ENCODE peak calls at places on chromosomes 11 and 22, in nine cellular contexts. N, W, U, B, R, D, E, F and X are unnamed samples. For H3K27me3 and H3K9me3, the result is how much of the 10 kb centered on the place peaks cover.

GRCh38 chr11:43410394-43410793 is 51.7 kb downstream of the TTC17 start:
- DNase-seq in N (no peak), R (no peak), B (no peak), U (no peak), D (peak), F (no peak), E (no peak), W (no peak), X (peak)

GRCh38 chr22:37514526-37515051 is 4.6 kb downstream of the CARD10 start:
- DNase-seq in U (no peak), E (no peak), R (no peak), D (no peak), N (no peak), W (no peak), F (no peak), B (no peak), X (no peak)

GRCh38 chr11:21658654-21659193 is 534.2 kb upstream of the ANO5 start:
- DNase-seq in R (no peak), W (no peak), B (no peak), E (no peak), F (no peak), D (no peak), N (no peak), U (no peak), X (no peak)

GRCh38 chr22:22565991-22566390 is 6.9 kb upstream of the PRAME start:
- DNase-seq in R (no peak), U (no peak), B (no peak), W (no peak), E (peak), N (no peak), F (no peak), D (peak), X (no peak)

GRCh38 chr11:63613517-63614135 is 607 bp downstream of the PLAAT3 start:
- DNase-seq in B (no peak), E (no peak), W (no peak), U (peak), R (no peak), F (no peak), D (peak), N (peak), X (peak)

GRCh38 chr11:60924906-60925684 is 835 bp downstream of the TMEM132A start:
- DNase-seq in F (no peak), W (no peak), U (peak), N (no peak), R (no peak), E (no peak), B (no peak), D (no peak), X (no peak)

GRCh38 chr11:16572946-16573345 is 165.5 kb upstream of the C11orf58 start:
- DNase-seq in B (no peak), E (no peak), F (no peak), N (no peak), R (no peak), U (no peak), W (no peak), D (no peak), X (no peak)

GRCh38 chr11:96279421-96280290 is 63.3 kb downstream of the MAML2 start:
- DNase-seq in B (no peak), W (peak), U (no peak), D (peak), E (peak), F (no peak), R (no peak), N (no peak), X (peak)

GRCh38 chr22:42077486-42078125 is 1.9 kb upstream of the SMDT1 start:
- DNase-seq in B (no peak), W (no peak), R (no peak), D (no peak), U (no peak), E (no peak), N (no peak), F (no peak), X (no peak)

GRCh38 chr11:15309296-15309695 is 194.6 kb downstream of the INSC start:
- DNase-seq in N (no peak), U (no peak), F (no peak), W (no peak), R (no peak), B (no peak), D (no peak), E (peak), X (no peak)

GRCh38 chr22:40541300-40541699 is 95.2 kb downstream of the MRTFA start:
- DNase-seq in E (no peak), W (no peak), B (no peak), F (peak), U (no peak), R (peak), D (peak), N (no peak), X (no peak)

GRCh38 chr11:113623114-113623513 is 83.0 kb downstream of the TMPRSS5 start:
- DNase-seq in W (no peak), R (no peak), E (no peak), U (no peak), B (no peak), F (no peak), D (peak), N (no peak), X (no peak)

GRCh38 chr11:61516675-61517516 is 8.3 kb downstream of the LRRC10B start:
- DNase-seq in R (no peak), U (peak), E (peak), W (peak), N (peak), B (peak), F (no peak), D (peak), X (peak)

GRCh38 chr11:26551186-26551801 is 20.8 kb downstream of the MUC15 start:
- DNase-seq in N (no peak), F (no peak), W (no peak), E (peak), R (no peak), B (peak), U (no peak), D (peak), X (no peak)

GRCh38 chr22:23278883-23279675 is 98.8 kb downstream of the BCR start:
- DNase-seq in F (no peak), N (no peak), B (no peak), W (no peak), R (no peak), U (no peak), D (peak), E (no peak), X (peak)

DNA sequence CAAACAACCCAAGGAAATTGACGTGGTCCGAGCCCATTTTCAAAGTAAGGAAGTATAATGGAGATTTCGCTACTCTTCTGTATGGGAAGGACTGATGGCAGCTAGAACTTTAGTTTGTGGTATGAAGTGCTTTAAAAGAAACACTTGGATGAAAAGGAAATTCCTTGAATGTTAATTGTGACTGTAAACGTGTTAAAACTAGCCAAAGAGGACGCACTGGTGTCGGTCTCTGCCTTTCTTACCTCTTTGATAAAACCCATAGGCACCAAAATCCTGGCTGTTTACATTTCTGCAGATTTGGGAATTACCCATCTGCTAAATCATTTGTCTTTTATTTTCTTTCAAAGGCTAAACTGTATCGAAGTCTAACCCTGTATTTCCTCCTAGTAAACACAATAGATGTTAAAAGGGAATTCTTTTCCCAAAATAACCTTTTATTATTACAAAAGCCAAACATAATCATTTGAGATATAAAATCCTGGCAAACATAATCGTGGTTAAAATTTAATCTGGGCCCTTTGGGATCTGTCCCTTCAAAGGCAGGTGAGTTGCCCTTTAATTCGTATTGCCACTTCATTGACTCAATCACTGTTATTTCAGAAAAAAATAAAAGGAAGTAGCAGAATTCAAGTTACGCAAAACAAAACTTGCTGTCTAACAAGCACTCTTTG is 2.4 kb downstream of the RASSF10 start:
- DNase-seq in U (no peak), E (no peak), F (no peak), D (no peak), W (no peak), R (no peak), N (no peak), B (no peak), X (no peak)
- H3K27me3 ChIP-seq in U (under half), E (under half), F (under half), D (under half), W (under half), R (under half), N (under half), B (under half), X (under half)

DNA sequence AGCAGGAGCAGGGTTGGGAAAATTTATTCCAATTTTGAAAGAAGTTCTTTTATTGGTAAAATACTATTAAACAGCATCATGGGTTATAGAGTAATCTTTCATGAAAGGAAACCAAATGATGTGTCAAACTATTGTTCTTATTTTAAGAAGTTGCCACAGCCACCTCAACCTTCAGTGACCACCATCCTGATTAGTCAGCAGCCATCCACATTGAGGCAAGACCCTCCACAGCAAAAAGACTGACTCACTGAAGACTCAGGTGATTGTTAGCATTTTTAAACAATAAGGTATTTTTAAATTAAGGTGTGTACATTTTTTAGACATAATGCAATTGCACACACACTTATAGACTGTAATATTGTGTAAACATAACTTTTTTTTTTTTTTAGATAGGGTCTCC is 3.7 kb upstream of the HEPHL1 start:
- DNase-seq in U (no peak), B (no peak), R (no peak), D (peak), F (no peak), N (no peak), W (no peak), E (no peak), X (no peak)
- H3K9ac ChIP-seq in U (no peak), B (no peak), R (no peak), D (peak), F (no peak), N (no peak), W (no peak), E (no peak), X (no peak)

GRCh38 chr22:47354668-47355387 is 592.4 kb downstream of the TBC1D22A start:
- DNase-seq in E (no peak), F (no peak), B (no peak), U (no peak), W (no peak), N (no peak), D (no peak), R (no peak), X (no peak)
- H3K9me3 ChIP-seq in E (under half), F (under half), B (under half), U (under half), W (under half), N (half or more), D (under half), R (under half), X (under half)

GRCh38 chr11:69892237-69892985 is 73.2 kb upstream of the FGF3 start:
- DNase-seq in D (no peak), E (no peak), N (peak), U (peak), R (no peak), F (no peak), B (no peak), W (peak), X (no peak)

GRCh38 chr11:69891421-69892236 is 72.4 kb upstream of the FGF3 start:
- DNase-seq in B (no peak), E (peak), R (no peak), N (no peak), W (no peak), D (peak), U (no peak), F (no peak), X (peak)

GRCh38 chr11:69893631-69894030 is 74.4 kb upstream of the FGF3 start:
- DNase-seq in F (no peak), W (no peak), B (no peak), U (no peak), D (no peak), E (no peak), R (no peak), N (no peak), X (no peak)

GRCh38 chr11:69894126-69895047 is 75.2 kb upstream of the FGF3 start:
- DNase-seq in R (no peak), B (no peak), E (no peak), W (no peak), D (peak), F (no peak), N (no peak), U (no peak), X (no peak)

DNA sequence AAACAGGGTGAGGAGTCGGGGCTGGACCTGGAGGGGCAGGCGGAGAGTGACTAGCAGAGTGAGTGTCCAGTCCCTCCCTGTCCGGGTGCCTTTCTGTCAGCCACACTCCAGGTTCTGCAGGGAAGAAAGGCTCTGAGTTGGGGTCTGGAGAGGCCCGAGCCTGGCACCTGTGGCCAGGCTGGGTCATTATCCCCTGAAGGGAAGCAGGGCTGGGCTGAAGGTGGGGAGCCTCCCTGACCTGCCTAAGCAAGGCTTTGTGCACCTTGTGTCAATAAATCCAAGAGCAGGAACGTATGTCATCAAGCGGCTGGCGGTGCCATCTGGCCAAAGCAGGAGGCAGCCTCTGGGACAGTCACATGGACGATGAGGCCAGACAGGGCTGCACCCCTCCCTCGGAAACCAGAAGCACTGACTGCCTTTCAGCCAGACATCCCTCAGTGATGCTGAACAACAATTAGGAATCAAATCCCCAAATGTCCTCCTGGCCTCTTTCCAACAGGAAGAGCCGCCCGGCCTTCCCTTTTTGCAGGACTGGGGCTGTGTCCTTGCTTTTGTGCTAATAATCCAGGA is 73.9 kb upstream of the FGF3 start:
- DNase-seq in F (no peak), R (no peak), D (peak), E (no peak), W (no peak), B (no peak), N (no peak), U (peak), X (peak)
- H3K27me3 ChIP-seq in F (under half), R (under half), D (under half), E (under half), W (under half), B (half or more), N (under half), U (under half), X (under half)

DNA sequence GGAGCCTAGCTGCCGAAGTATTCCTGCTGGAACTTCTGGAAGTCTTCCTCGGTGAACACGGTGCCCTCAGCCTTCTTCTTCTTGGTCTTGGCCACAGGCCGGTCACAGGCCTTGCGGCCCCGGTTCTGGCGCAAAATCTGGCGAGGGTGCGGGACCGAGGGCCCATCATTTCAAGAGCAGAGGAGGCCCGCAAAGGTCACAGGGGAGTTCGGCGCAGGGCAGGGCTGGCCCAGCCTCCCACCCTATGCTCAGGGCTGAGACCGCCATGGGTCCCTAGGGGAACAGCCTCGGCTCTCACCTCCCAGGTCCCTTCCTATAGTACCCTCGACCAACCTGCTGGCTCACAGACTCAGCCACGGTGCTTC is 3.1 kb downstream of the RPS19BP1 start:
- DNase-seq in E (no peak), F (no peak), N (no peak), W (no peak), D (no peak), U (no peak), B (no peak), R (no peak), X (peak)
- H3K9ac ChIP-seq in E (no peak), F (no peak), N (no peak), W (no peak), D (no peak), U (no peak), B (no peak), R (peak), X (no peak)

GRCh38 chr11:1299621-1300020 is 9.8 kb downstream of the TOLLIP start:
- DNase-seq in D (no peak), N (peak), B (no peak), R (no peak), U (no peak), E (no peak), W (no peak), F (no peak), X (peak)
- H3K9me3 ChIP-seq in D (under half), N (under half), B (under half), R (under half), U (under half), E (under half), W (under half), F (under half), X (under half)